ENCODE peak calls at places on chromosomes 7 and 10, in seven cellular contexts. U is mucosa of descending colon; F is cardiac muscle cell; H is GM12878; R is CD8-positive, alpha-beta T cell; K is IMR-90; B is A549. L is an unnamed sample.

GRCh38 chr7:76340617-76341131 is 18.1 kb downstream of the YWHAG start:
- DNase-seq in B (no peak), H (no peak), R (no peak), U (no peak), K (peak; percentile 92), F (peak; percentile 82), L (no peak)

GRCh38 chr7:96093435-96093834 is 228.5 kb downstream of the SLC25A13 start:
- DNase-seq in B (peak; percentile 18), F (peak; percentile 43), R (no peak), U (no peak), K (peak; percentile 91), H (no peak), L (no peak)

GRCh38 chr10:104391150-104391968 is 37.7 kb downstream of the CFAP58 start:
- DNase-seq in U (no peak), R (no peak), K (peak; percentile 3), F (peak; percentile 4), B (peak; percentile 46), H (no peak), L (no peak)

GRCh38 chr10:93074137-93074596 is 474 bp downstream of the CYP26A1 start:
- DNase-seq in K (no peak), B (peak; percentile 71), F (no peak), H (no peak), R (no peak), U (no peak), L (no peak)

GRCh38 chr10:95480102-95480900 is 80.9 kb downstream of the SORBS1 start:
- DNase-seq in H (no peak), F (peak; percentile 71), U (no peak), B (no peak), K (no peak), R (no peak), L (no peak)

GRCh38 chr10:121596668-121597503 is 1.4 kb downstream of the FGFR2 start:
- DNase-seq in U (peak; percentile 59), H (no peak), B (no peak), F (peak; percentile 57), K (no peak), R (no peak), L (peak; percentile 65)

GRCh38 chr7:42237891-42238531 is 1.0 kb upstream of the GLI3 start:
- DNase-seq in R (no peak), K (peak; percentile 51), H (no peak), F (peak; percentile 85), B (no peak), U (peak; percentile 69), L (no peak)

GRCh38 chr7:7868245-7868899 is 100.2 kb upstream of the GLCCI1 start:
- DNase-seq in U (no peak), H (no peak), K (no peak), R (no peak), F (no peak), B (no peak), L (peak; percentile 62)

GRCh38 chr10:51926336-51926735 is 226.9 kb upstream of the CSTF2T start:
- DNase-seq in R (no peak), F (no peak), H (no peak), U (no peak), K (no peak), B (no peak), L (no peak)

GRCh38 chr7:1368682-1369571 is 90.3 kb downstream of the MICALL2 start:
- DNase-seq in B (peak; percentile 61), H (no peak), R (peak; percentile 22), U (peak; percentile 45), K (no peak), F (no peak), L (no peak)

GRCh38 chr10:20041931-20042330 is 225.7 kb downstream of the PLXDC2 start:
- DNase-seq in U (no peak), K (no peak), F (no peak), B (no peak), R (no peak), H (no peak), L (no peak)

GRCh38 chr10:68665841-68666240 is 55.2 kb upstream of the CCAR1 start:
- DNase-seq in K (peak; percentile 56), R (no peak), U (no peak), H (no peak), F (peak; percentile 47), B (no peak), L (no peak)

GRCh38 chr10:72353963-72354355 is 760 bp downstream of the DNAJB12 start:
- DNase-seq in H (no peak), B (no peak), F (peak; percentile 45), U (no peak), R (no peak), K (peak; percentile 15), L (no peak)

GRCh38 chr10:31927597-31928530 is 767 bp downstream of the ARHGAP12 start:
- DNase-seq in B (peak; percentile 77), R (peak; percentile 53), K (peak; percentile 44), U (peak; percentile 87), F (peak; percentile 43), H (no peak), L (no peak)

GRCh38 chr7:131145026-131145425 is 182.7 kb upstream of the MKLN1 start:
- DNase-seq in K (peak; percentile 34), U (no peak), F (no peak), B (peak; percentile 55), H (no peak), R (no peak), L (no peak)

GRCh38 chr7:17299477-17299991 is 1.1 kb downstream of the AHR start:
- DNase-seq in B (peak; percentile 42), F (peak; percentile 55), K (peak; percentile 24), H (no peak), R (peak; percentile 6), U (no peak), L (no peak)

GRCh38 chr10:124725791-124726190 is 18.4 kb downstream of the FAM53B start:
- DNase-seq in R (no peak), K (no peak), B (no peak), H (no peak), F (no peak), U (no peak), L (no peak)

GRCh38 chr10:79235765-79236755 is 111.2 kb upstream of the PPIF start:
- DNase-seq in F (no peak), B (no peak), R (no peak), H (no peak), U (no peak), K (no peak), L (no peak)
- H3K4me1 ChIP-seq in F (peaks cover 38% of the 10 kb centered on the region), B (peaks cover 22% of the 10 kb centered on the region), R (no peaks in the 10 kb centered on the region), H (peaks cover 1% of the 10 kb centered on the region), U (no peaks in the 10 kb centered on the region), K (peaks cover 36% of the 10 kb centered on the region), L (no peaks in the 10 kb centered on the region)

GRCh38 chr7:34093276-34093675 is 187.9 kb downstream of the BMPER start:
- DNase-seq in K (no peak), U (no peak), R (no peak), H (no peak), B (no peak), F (no peak), L (no peak)

GRCh38 chr7:34090796-34091195 is 185.5 kb downstream of the BMPER start:
- DNase-seq in B (no peak), K (peak; percentile 5), R (no peak), F (no peak), H (no peak), U (no peak), L (no peak)

GRCh38 chr7:34096135-34096775 is 190.9 kb downstream of the BMPER start:
- DNase-seq in K (peak; percentile 93), R (no peak), B (peak; percentile 11), F (peak; percentile 97), U (peak; percentile 64), H (no peak), L (peak; percentile 85)

GRCh38 chr7:34087892-34088891 is 182.9 kb downstream of the BMPER start:
- DNase-seq in R (no peak), K (peak; percentile 40), B (peak; percentile 62), H (no peak), F (peak; percentile 64), U (no peak), L (no peak)

DNA sequence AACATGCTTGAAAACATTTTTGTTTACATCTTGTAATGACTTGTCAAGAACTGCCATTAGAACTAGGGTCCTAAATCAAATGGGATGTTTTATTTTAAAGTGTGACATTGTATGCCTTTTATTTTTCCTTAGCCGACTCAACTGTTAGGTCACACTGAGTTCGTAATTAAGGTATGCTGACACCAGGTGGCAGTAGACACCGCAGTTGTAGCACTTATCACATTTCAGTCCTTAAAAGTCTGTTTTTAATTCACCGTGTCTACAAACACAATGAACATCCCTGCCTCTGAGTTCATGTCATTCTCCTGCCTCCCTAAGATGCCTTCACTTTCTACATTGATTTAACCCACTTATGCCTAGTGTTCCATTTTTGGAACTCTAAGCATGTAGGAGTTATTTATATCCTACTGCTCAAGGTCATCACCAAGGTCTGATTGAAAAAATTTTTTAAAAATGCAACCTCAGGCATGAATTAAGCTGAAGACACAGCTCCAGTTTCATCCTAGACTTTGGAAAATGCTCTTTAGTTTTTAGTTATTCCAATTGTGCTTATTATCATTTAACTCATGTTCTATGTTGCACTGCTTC is 186.1 kb downstream of the BMPER start:
- DNase-seq in F (peak; percentile 78), K (peak; percentile 69), H (no peak), U (no peak), B (peak; percentile 53), R (no peak), L (no peak)
- H3K4me1 ChIP-seq in F (peaks cover 15% of the 10 kb centered on the region), K (peaks cover 3% of the 10 kb centered on the region), H (no peaks in the 10 kb centered on the region), U (no peaks in the 10 kb centered on the region), B (peaks cover 23% of the 10 kb centered on the region), R (no peaks in the 10 kb centered on the region), L (no peaks in the 10 kb centered on the region)

DNA sequence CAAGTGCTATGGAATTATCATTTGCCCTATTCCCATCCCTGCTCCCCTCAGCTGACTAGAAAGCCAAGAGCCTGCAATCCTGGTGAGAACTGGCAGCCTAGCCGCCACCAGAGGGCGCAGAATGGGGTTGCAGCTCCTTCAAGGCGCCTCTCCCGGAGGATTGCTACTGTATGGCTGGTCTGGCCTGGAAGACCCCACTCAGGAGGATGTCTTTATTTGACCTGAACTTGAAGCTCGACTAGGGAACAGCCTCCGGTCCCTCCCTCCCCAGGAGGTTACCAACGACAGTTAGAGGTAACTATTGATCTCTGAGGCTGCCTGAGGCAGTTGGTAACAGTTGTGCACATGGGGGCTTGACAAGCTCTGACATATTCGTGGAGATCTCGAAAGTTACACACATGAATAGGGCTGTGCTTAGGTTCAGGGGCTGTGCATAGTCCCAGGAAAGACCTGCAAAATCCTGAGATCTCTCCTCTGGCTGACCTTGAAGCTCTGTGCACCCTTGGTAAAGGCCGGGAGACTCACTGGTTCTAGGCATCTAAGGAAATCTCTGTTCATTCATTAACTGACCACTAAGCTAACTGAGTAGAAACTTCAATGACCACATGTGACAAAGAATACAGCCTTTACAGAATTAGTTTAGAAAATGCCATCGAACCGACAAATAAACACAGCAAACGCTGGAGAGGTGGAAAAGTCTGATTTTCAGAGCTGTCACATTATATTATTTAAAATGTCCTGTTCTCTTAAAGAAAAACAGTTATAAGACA is 65.7 kb downstream of the TSPAN12 start:
- DNase-seq in F (peak; percentile 83), K (peak; percentile 65), U (peak; percentile 62), B (peak; percentile 73), H (peak; percentile 24), R (peak; percentile 57), L (no peak)
- H3K4me1 ChIP-seq in F (no peaks in the 10 kb centered on the region), K (peaks cover 2% of the 10 kb centered on the region), U (peaks cover 2% of the 10 kb centered on the region), B (no peaks in the 10 kb centered on the region), H (no peaks in the 10 kb centered on the region), R (no peaks in the 10 kb centered on the region), L (no peaks in the 10 kb centered on the region)

DNA sequence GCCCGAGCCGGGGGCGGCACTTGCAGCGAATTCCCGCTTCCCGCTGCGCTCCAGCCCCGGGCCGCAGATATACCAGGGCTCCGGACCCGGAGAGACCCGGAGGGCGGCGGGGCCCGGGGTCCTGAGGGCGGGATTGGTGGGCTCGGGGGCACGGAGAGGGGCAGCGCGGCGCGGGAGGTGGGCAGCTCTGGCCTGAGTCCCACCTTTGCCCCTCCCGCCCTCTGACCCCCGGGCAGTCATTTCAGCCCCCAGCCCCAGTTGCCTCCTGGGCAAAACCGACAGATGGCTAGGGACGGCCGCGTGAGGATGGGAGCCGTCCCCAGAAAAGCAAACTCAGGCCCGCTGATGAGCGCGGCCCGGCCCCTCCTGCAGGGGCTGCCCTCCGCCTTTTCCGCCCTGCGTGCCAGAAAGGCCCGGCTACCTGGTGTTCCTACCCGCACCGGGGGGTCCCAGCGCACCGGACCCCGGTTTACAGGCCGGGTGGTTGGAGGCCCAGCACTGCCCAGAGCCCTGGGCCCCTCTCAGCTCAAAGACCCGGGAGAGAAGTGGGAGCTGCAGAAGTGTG is 56.7 kb downstream of the RBM17 start:
- DNase-seq in R (no peak), U (peak; percentile 62), B (no peak), K (no peak), F (no peak), H (no peak), L (no peak)
- H3K4me1 ChIP-seq in R (peaks cover 50% of the 10 kb centered on the region), U (peaks cover 14% of the 10 kb centered on the region), B (peaks cover 22% of the 10 kb centered on the region), K (peaks cover 21% of the 10 kb centered on the region), F (no peaks in the 10 kb centered on the region), H (peaks cover 42% of the 10 kb centered on the region), L (peaks cover 6% of the 10 kb centered on the region)